ENCODE peak calls at places on chromosomes 5 and 9, in nine cellular contexts. U, F, Z, B, D, E, Q, X and J are unnamed samples.

GRCh38 chr9:13758876-13759275 is 479.4 kb upstream of the MPDZ start:
- DNase-seq in U (no peak), F (no peak), Z (no peak), B (no peak), D (no peak), E (no peak), Q (no peak), X (no peak), J (peak)

GRCh38 chr5:10248378-10249260 is 1.1 kb downstream of the ATPSCKMT start:
- DNase-seq in U (no peak), F (no peak), Z (no peak), B (no peak), D (peak), E (no peak), Q (no peak), X (no peak), J (no peak)

GRCh38 chr9:98521141-98521540 is 187.6 kb downstream of the GABBR2 start:
- DNase-seq in U (no peak), F (no peak), Z (no peak), B (no peak), D (no peak), E (no peak), Q (no peak), X (peak), J (peak)

GRCh38 chr5:18114161-18114802 is 480.0 kb downstream of the TAF11L14 start:
- DNase-seq in U (no peak), F (no peak), Z (no peak), B (no peak), D (no peak), E (no peak), Q (no peak), X (no peak), J (peak)

GRCh38 chr9:20570086-20570485 is 52.2 kb downstream of the MLLT3 start:
- DNase-seq in U (no peak), F (no peak), Z (no peak), B (no peak), D (no peak), E (no peak), Q (no peak), X (no peak), J (peak)

GRCh38 chr5:159571501-159572244 is 241.4 kb upstream of the IL12B start:
- DNase-seq in U (no peak), F (no peak), Z (no peak), B (no peak), D (no peak), E (no peak), Q (no peak), X (no peak), J (peak)

GRCh38 chr5:173884402-173885053 is 3.6 kb upstream of the CPEB4 start:
- DNase-seq in U (no peak), F (peak), Z (no peak), B (no peak), D (no peak), E (no peak), Q (no peak), X (no peak), J (no peak)

GRCh38 chr9:129464972-129465833 is 155.7 kb downstream of the C9orf50 start:
- DNase-seq in U (peak), F (no peak), Z (no peak), B (no peak), D (no peak), E (no peak), Q (no peak), X (no peak), J (no peak)

GRCh38 chr9:13529321-13530104 is 250.0 kb upstream of the MPDZ start:
- DNase-seq in U (peak), F (no peak), Z (no peak), B (no peak), D (no peak), E (no peak), Q (no peak), X (no peak), J (peak)

GRCh38 chr5:56814361-56814962 is 887 bp upstream of the MAP3K1 start:
- DNase-seq in U (peak), F (peak), Z (no peak), B (peak), D (peak), E (no peak), Q (no peak), X (no peak), J (no peak)

GRCh38 chr5:172855597-172856292 is 21.7 kb downstream of the ERGIC1 start:
- DNase-seq in U (no peak), F (no peak), Z (no peak), B (peak), D (no peak), E (no peak), Q (no peak), X (no peak), J (no peak)

GRCh38 chr9:109094268-109094667 is 25.5 kb downstream of the TMEM245 start:
- DNase-seq in U (no peak), F (no peak), Z (no peak), B (no peak), D (no peak), E (no peak), Q (no peak), X (no peak), J (no peak)

GRCh38 chr5:40334242-40334635 is 345.5 kb upstream of the PTGER4 start:
- DNase-seq in U (no peak), F (no peak), Z (no peak), B (no peak), D (no peak), E (no peak), Q (no peak), X (no peak), J (peak)

GRCh38 chr5:34790087-34790486 is 48.9 kb upstream of the TTC23L start:
- DNase-seq in U (no peak), F (no peak), Z (no peak), B (no peak), D (no peak), E (no peak), Q (no peak), X (no peak), J (peak)

GRCh38 chr5:121596882-121597281 is 254.8 kb upstream of the FTMT start:
- DNase-seq in U (no peak), F (no peak), Z (no peak), B (no peak), D (no peak), E (no peak), Q (no peak), X (no peak), J (no peak)

GRCh38 chr5:67515020-67515689 is 318.6 kb upstream of the CD180 start:
- DNase-seq in U (no peak), F (no peak), Z (peak), B (no peak), D (no peak), E (no peak), Q (no peak), X (no peak), J (no peak)

GRCh38 chr5:174571662-174572397 is 152.6 kb upstream of the MSX2 start:
- DNase-seq in U (no peak), F (no peak), Z (no peak), B (peak), D (peak), E (no peak), Q (no peak), X (no peak), J (peak)

GRCh38 chr9:114281421-114282103 is 41.3 kb upstream of the ORM1 start:
- DNase-seq in U (peak), F (no peak), Z (no peak), B (peak), D (no peak), E (no peak), Q (no peak), X (no peak), J (no peak)

GRCh38 chr9:107927276-107927675 is 437.7 kb upstream of the KLF4 start:
- DNase-seq in U (no peak), F (no peak), Z (no peak), B (no peak), D (no peak), E (no peak), Q (no peak), X (no peak), J (no peak)

GRCh38 chr5:80069918-80070318 is 34.8 kb downstream of the THBS4 start:
- DNase-seq in U (no peak), F (no peak), Z (no peak), B (peak), D (no peak), E (no peak), Q (no peak), X (no peak), J (no peak)

GRCh38 chr9:113361304-113362018 is 12.1 kb downstream of the BSPRY start:
- DNase-seq in U (peak), F (no peak), Z (no peak), B (no peak), D (no peak), E (no peak), Q (no peak), X (no peak), J (no peak)

GRCh38 chr5:16937023-16937379 is 913 bp upstream of the MYO10 start:
- DNase-seq in U (no peak), F (no peak), Z (no peak), B (no peak), D (no peak), E (no peak), Q (no peak), X (no peak), J (peak)

GRCh38 chr5:102536323-102536928 is 37.6 kb upstream of the SLCO6A1 start:
- DNase-seq in U (no peak), F (no peak), Z (no peak), B (no peak), D (no peak), E (no peak), Q (no peak), X (no peak), J (peak)

GRCh38 chr5:145912019-145912418 is 24.4 kb upstream of the SH3RF2 start:
- DNase-seq in U (no peak), F (no peak), Z (no peak), B (no peak), D (no peak), E (no peak), Q (no peak), X (no peak), J (no peak)

GRCh38 chr5:40071870-40072269 is 607.8 kb upstream of the PTGER4 start:
- DNase-seq in U (no peak), F (no peak), Z (no peak), B (no peak), D (no peak), E (no peak), Q (no peak), X (no peak), J (peak)

GRCh38 chr5:144436007-144436406 is 265.3 kb downstream of the KCTD16 start:
- DNase-seq in U (peak), F (no peak), Z (no peak), B (no peak), D (no peak), E (no peak), Q (no peak), X (no peak), J (no peak)

GRCh38 chr5:110865400-110866094 is 126.7 kb downstream of the SLC25A46 start:
- DNase-seq in U (peak), F (no peak), Z (no peak), B (no peak), D (peak), E (peak), Q (no peak), X (no peak), J (peak)

GRCh38 chr5:9519537-9519936 is 26.3 kb downstream of the SEMA5A start:
- DNase-seq in U (no peak), F (no peak), Z (no peak), B (no peak), D (no peak), E (no peak), Q (no peak), X (no peak), J (no peak)

GRCh38 chr5:151682751-151683331 is 3.9 kb downstream of the SPARC start:
- DNase-seq in U (peak), F (no peak), Z (no peak), B (no peak), D (no peak), E (no peak), Q (no peak), X (no peak), J (peak)

GRCh38 chr5:140341591-140341990 is 4.8 kb downstream of the HBEGF start:
- DNase-seq in U (no peak), F (no peak), Z (no peak), B (no peak), D (no peak), E (no peak), Q (no peak), X (no peak), J (peak)

GRCh38 chr9:85040806-85041575 is 371.5 kb downstream of the NTRK2 start:
- DNase-seq in U (no peak), F (no peak), Z (no peak), B (no peak), D (no peak), E (no peak), Q (no peak), X (no peak), J (no peak)

GRCh38 chr5:152674403-152674802 is 269.3 kb upstream of the NMUR2 start:
- DNase-seq in U (no peak), F (no peak), Z (no peak), B (no peak), D (no peak), E (no peak), Q (no peak), X (no peak), J (no peak)

GRCh38 chr9:28293691-28294090 is 720.4 kb upstream of the C9orf72 start:
- DNase-seq in U (no peak), F (no peak), Z (no peak), B (no peak), D (no peak), E (no peak), Q (no peak), X (no peak), J (no peak)

GRCh38 chr9:119771336-119771735 is 402.1 kb upstream of the BRINP1 start:
- DNase-seq in U (no peak), F (no peak), Z (no peak), B (no peak), D (no peak), E (no peak), Q (no peak), X (no peak), J (no peak)

GRCh38 chr9:132185164-132186009 is 23.5 kb downstream of the NTNG2 start:
- DNase-seq in U (peak), F (no peak), Z (no peak), B (no peak), D (peak), E (no peak), Q (no peak), X (no peak), J (no peak)

GRCh38 chr9:136085815-136086212 is 9.3 kb downstream of the NACC2 start:
- DNase-seq in U (no peak), F (no peak), Z (no peak), B (peak), D (no peak), E (no peak), Q (no peak), X (no peak), J (no peak)